ENCODE peak calls at places on chromosomes 16 and 17, in nine cellular contexts. One of them, this sample, is unnamed.

GRCh38 chr16:68065716-68066305 is 19.4 kb upstream of the NFATC3 start:
- DNase-seq in cardiac fibroblast: peak
- DNase-seq in lower leg skin: no peak
- DNase-seq in neural progenitor cell: no peak
- DNase-seq in choroid plexus epithelial cell: peak
- DNase-seq in heart right ventricle: no peak
- DNase-seq in colonic mucosa: no peak
- DNase-seq in AG04450: no peak
- DNase-seq in foreskin fibroblast: peak
- DNase-seq in this sample: no peak

GRCh38 chr16:68642047-68642435 is 3.1 kb upstream of the CDH3 start:
- DNase-seq in colonic mucosa: no peak
- DNase-seq in heart right ventricle: no peak
- DNase-seq in AG04450: no peak
- DNase-seq in cardiac fibroblast: no peak
- DNase-seq in choroid plexus epithelial cell: no peak
- DNase-seq in lower leg skin: no peak
- DNase-seq in foreskin fibroblast: no peak
- DNase-seq in neural progenitor cell: no peak
- DNase-seq in this sample: no peak

GRCh38 chr17:65749479-65749878 is 188.0 kb upstream of the AXIN2 start:
- DNase-seq in heart right ventricle: no peak
- DNase-seq in foreskin fibroblast: peak
- DNase-seq in AG04450: no peak
- DNase-seq in lower leg skin: no peak
- DNase-seq in neural progenitor cell: no peak
- DNase-seq in cardiac fibroblast: peak
- DNase-seq in colonic mucosa: no peak
- DNase-seq in choroid plexus epithelial cell: peak
- DNase-seq in this sample: peak

GRCh38 chr17:28750178-28751047 is 6.6 kb downstream of the TRAF4 start:
- DNase-seq in colonic mucosa: peak
- DNase-seq in choroid plexus epithelial cell: peak
- DNase-seq in foreskin fibroblast: peak
- DNase-seq in cardiac fibroblast: peak
- DNase-seq in AG04450: peak
- DNase-seq in lower leg skin: peak
- DNase-seq in heart right ventricle: peak
- DNase-seq in neural progenitor cell: peak
- DNase-seq in this sample: peak

GRCh38 chr17:80422981-80423380 is 8.0 kb downstream of the ENDOV start:
- DNase-seq in AG04450: no peak
- DNase-seq in foreskin fibroblast: no peak
- DNase-seq in colonic mucosa: no peak
- DNase-seq in neural progenitor cell: no peak
- DNase-seq in cardiac fibroblast: no peak
- DNase-seq in heart right ventricle: peak
- DNase-seq in lower leg skin: no peak
- DNase-seq in choroid plexus epithelial cell: no peak
- DNase-seq in this sample: no peak

GRCh38 chr17:17561408-17562144 is 29.9 kb downstream of the PEMT start:
- DNase-seq in cardiac fibroblast: no peak
- DNase-seq in foreskin fibroblast: no peak
- DNase-seq in choroid plexus epithelial cell: no peak
- DNase-seq in colonic mucosa: peak
- DNase-seq in heart right ventricle: peak
- DNase-seq in neural progenitor cell: no peak
- DNase-seq in lower leg skin: peak
- DNase-seq in AG04450: no peak
- DNase-seq in this sample: no peak

GRCh38 chr16:48897698-48898205 is 287.8 kb upstream of the N4BP1 start:
- DNase-seq in heart right ventricle: no peak
- DNase-seq in colonic mucosa: no peak
- DNase-seq in neural progenitor cell: no peak
- DNase-seq in AG04450: no peak
- DNase-seq in cardiac fibroblast: no peak
- DNase-seq in foreskin fibroblast: no peak
- DNase-seq in lower leg skin: no peak
- DNase-seq in choroid plexus epithelial cell: no peak
- DNase-seq in this sample: no peak

GRCh38 chr16:67910162-67910561 is 17.1 kb downstream of the PSKH1 start:
- DNase-seq in foreskin fibroblast: peak
- DNase-seq in AG04450: peak
- DNase-seq in heart right ventricle: no peak
- DNase-seq in lower leg skin: no peak
- DNase-seq in choroid plexus epithelial cell: peak
- DNase-seq in colonic mucosa: no peak
- DNase-seq in cardiac fibroblast: peak
- DNase-seq in neural progenitor cell: no peak
- DNase-seq in this sample: peak

GRCh38 chr17:1485748-1486376 is 6.6 kb downstream of the MYO1C start:
- DNase-seq in foreskin fibroblast: peak
- DNase-seq in cardiac fibroblast: peak
- DNase-seq in heart right ventricle: peak
- DNase-seq in choroid plexus epithelial cell: peak
- DNase-seq in neural progenitor cell: peak
- DNase-seq in lower leg skin: no peak
- DNase-seq in colonic mucosa: peak
- DNase-seq in AG04450: no peak
- DNase-seq in this sample: no peak

GRCh38 chr17:59893617-59894100 is 738 bp downstream of the RPS6KB1 start:
- DNase-seq in AG04450: no peak
- DNase-seq in cardiac fibroblast: peak
- DNase-seq in neural progenitor cell: peak
- DNase-seq in foreskin fibroblast: no peak
- DNase-seq in choroid plexus epithelial cell: peak
- DNase-seq in colonic mucosa: peak
- DNase-seq in lower leg skin: no peak
- DNase-seq in heart right ventricle: no peak
- DNase-seq in this sample: peak

GRCh38 chr16:67676516-67676915 is 9.9 kb downstream of the C16orf86 start:
- DNase-seq in lower leg skin: no peak
- DNase-seq in cardiac fibroblast: no peak
- DNase-seq in heart right ventricle: no peak
- DNase-seq in choroid plexus epithelial cell: no peak
- DNase-seq in colonic mucosa: no peak
- DNase-seq in foreskin fibroblast: no peak
- DNase-seq in neural progenitor cell: no peak
- DNase-seq in AG04450: no peak
- DNase-seq in this sample: no peak

GRCh38 chr16:85777583-85778310 is 21.6 kb downstream of the EMC8 start:
- DNase-seq in lower leg skin: no peak
- DNase-seq in heart right ventricle: no peak
- DNase-seq in foreskin fibroblast: peak
- DNase-seq in AG04450: no peak
- DNase-seq in choroid plexus epithelial cell: no peak
- DNase-seq in cardiac fibroblast: no peak
- DNase-seq in colonic mucosa: no peak
- DNase-seq in neural progenitor cell: no peak
- DNase-seq in this sample: no peak

GRCh38 chr17:8076502-8077266 is 10.8 kb downstream of the ALOX12B start:
- DNase-seq in foreskin fibroblast: no peak
- DNase-seq in AG04450: no peak
- DNase-seq in lower leg skin: no peak
- DNase-seq in heart right ventricle: no peak
- DNase-seq in cardiac fibroblast: no peak
- DNase-seq in choroid plexus epithelial cell: no peak
- DNase-seq in neural progenitor cell: no peak
- DNase-seq in colonic mucosa: no peak
- DNase-seq in this sample: no peak

GRCh38 chr17:2955931-2956582 is 107.3 kb downstream of the OR1D5 start:
- DNase-seq in heart right ventricle: no peak
- DNase-seq in AG04450: no peak
- DNase-seq in colonic mucosa: no peak
- DNase-seq in cardiac fibroblast: no peak
- DNase-seq in foreskin fibroblast: no peak
- DNase-seq in neural progenitor cell: no peak
- DNase-seq in choroid plexus epithelial cell: no peak
- DNase-seq in lower leg skin: no peak
- DNase-seq in this sample: no peak

GRCh38 chr17:19407601-19408380 is 3.2 kb upstream of the RNF112 start:
- DNase-seq in foreskin fibroblast: no peak
- DNase-seq in AG04450: no peak
- DNase-seq in cardiac fibroblast: no peak
- DNase-seq in heart right ventricle: no peak
- DNase-seq in colonic mucosa: no peak
- DNase-seq in neural progenitor cell: no peak
- DNase-seq in lower leg skin: no peak
- DNase-seq in choroid plexus epithelial cell: no peak
- DNase-seq in this sample: no peak

GRCh38 chr16:81665588-81665987 is 113.5 kb upstream of the PLCG2 start:
- DNase-seq in neural progenitor cell: no peak
- DNase-seq in lower leg skin: no peak
- DNase-seq in heart right ventricle: no peak
- DNase-seq in foreskin fibroblast: no peak
- DNase-seq in colonic mucosa: no peak
- DNase-seq in AG04450: no peak
- DNase-seq in choroid plexus epithelial cell: no peak
- DNase-seq in cardiac fibroblast: no peak
- DNase-seq in this sample: no peak

GRCh38 chr16:5852151-5852550 is 754.6 kb upstream of the EEF2KMT start:
- DNase-seq in AG04450: no peak
- DNase-seq in heart right ventricle: no peak
- DNase-seq in choroid plexus epithelial cell: no peak
- DNase-seq in cardiac fibroblast: no peak
- DNase-seq in lower leg skin: no peak
- DNase-seq in foreskin fibroblast: no peak
- DNase-seq in neural progenitor cell: no peak
- DNase-seq in colonic mucosa: no peak
- DNase-seq in this sample: no peak

GRCh38 chr16:75312875-75313274 is 61.5 kb upstream of the BCAR1 start:
- DNase-seq in colonic mucosa: no peak
- DNase-seq in heart right ventricle: no peak
- DNase-seq in choroid plexus epithelial cell: no peak
- DNase-seq in neural progenitor cell: peak
- DNase-seq in AG04450: no peak
- DNase-seq in cardiac fibroblast: no peak
- DNase-seq in foreskin fibroblast: no peak
- DNase-seq in lower leg skin: no peak
- DNase-seq in this sample: no peak

GRCh38 chr16:11583889-11584565 is 2.7 kb downstream of the LITAF start:
- DNase-seq in colonic mucosa: peak
- DNase-seq in heart right ventricle: no peak
- DNase-seq in cardiac fibroblast: no peak
- DNase-seq in foreskin fibroblast: no peak
- DNase-seq in neural progenitor cell: no peak
- DNase-seq in AG04450: no peak
- DNase-seq in lower leg skin: no peak
- DNase-seq in choroid plexus epithelial cell: no peak
- DNase-seq in this sample: no peak
- H3K4me3 ChIP-seq in colonic mucosa: peak
- H3K4me3 ChIP-seq in heart right ventricle: peak
- H3K4me3 ChIP-seq in cardiac fibroblast: no peak
- H3K4me3 ChIP-seq in foreskin fibroblast: peak
- H3K4me3 ChIP-seq in neural progenitor cell: no peak
- H3K4me3 ChIP-seq in AG04450: peak
- H3K4me3 ChIP-seq in lower leg skin: no peak
- H3K4me3 ChIP-seq in choroid plexus epithelial cell: peak
- H3K4me3 ChIP-seq in this sample: no peak

GRCh38 chr16:22255335-22255734 is 41.9 kb upstream of the POLR3E start:
- DNase-seq in foreskin fibroblast: no peak
- DNase-seq in AG04450: no peak
- DNase-seq in heart right ventricle: no peak
- DNase-seq in neural progenitor cell: no peak
- DNase-seq in lower leg skin: no peak
- DNase-seq in choroid plexus epithelial cell: no peak
- DNase-seq in cardiac fibroblast: no peak
- DNase-seq in colonic mucosa: no peak
- DNase-seq in this sample: no peak
- H3K4me3 ChIP-seq in foreskin fibroblast: no peak
- H3K4me3 ChIP-seq in AG04450: no peak
- H3K4me3 ChIP-seq in heart right ventricle: no peak
- H3K4me3 ChIP-seq in neural progenitor cell: no peak
- H3K4me3 ChIP-seq in lower leg skin: no peak
- H3K4me3 ChIP-seq in choroid plexus epithelial cell: no peak
- H3K4me3 ChIP-seq in cardiac fibroblast: no peak
- H3K4me3 ChIP-seq in colonic mucosa: no peak
- H3K4me3 ChIP-seq in this sample: no peak

GRCh38 chr17:67491009-67491677 is 114.1 kb downstream of the PITPNC1 start:
- DNase-seq in neural progenitor cell: peak
- DNase-seq in foreskin fibroblast: peak
- DNase-seq in heart right ventricle: peak
- DNase-seq in colonic mucosa: peak
- DNase-seq in choroid plexus epithelial cell: peak
- DNase-seq in AG04450: peak
- DNase-seq in cardiac fibroblast: peak
- DNase-seq in lower leg skin: peak
- DNase-seq in this sample: peak
- H3K4me3 ChIP-seq in neural progenitor cell: no peak
- H3K4me3 ChIP-seq in foreskin fibroblast: peak
- H3K4me3 ChIP-seq in heart right ventricle: peak
- H3K4me3 ChIP-seq in colonic mucosa: no peak
- H3K4me3 ChIP-seq in choroid plexus epithelial cell: peak
- H3K4me3 ChIP-seq in AG04450: peak
- H3K4me3 ChIP-seq in cardiac fibroblast: peak
- H3K4me3 ChIP-seq in lower leg skin: no peak
- H3K4me3 ChIP-seq in this sample: peak

GRCh38 chr17:81959362-81960129 is 1.4 kb downstream of the NOTUM start:
- DNase-seq in heart right ventricle: peak
- DNase-seq in cardiac fibroblast: peak
- DNase-seq in AG04450: no peak
- DNase-seq in neural progenitor cell: peak
- DNase-seq in choroid plexus epithelial cell: peak
- DNase-seq in lower leg skin: peak
- DNase-seq in colonic mucosa: peak
- DNase-seq in foreskin fibroblast: peak
- DNase-seq in this sample: no peak

GRCh38 chr17:81960130-81960958 is 643 bp downstream of the NOTUM start:
- DNase-seq in colonic mucosa: no peak
- DNase-seq in foreskin fibroblast: no peak
- DNase-seq in AG04450: no peak
- DNase-seq in heart right ventricle: no peak
- DNase-seq in neural progenitor cell: peak
- DNase-seq in cardiac fibroblast: no peak
- DNase-seq in choroid plexus epithelial cell: no peak
- DNase-seq in lower leg skin: no peak
- DNase-seq in this sample: no peak

GRCh38 chr17:81962499-81963441 is 1.8 kb upstream of the NOTUM start:
- DNase-seq in choroid plexus epithelial cell: no peak
- DNase-seq in lower leg skin: no peak
- DNase-seq in cardiac fibroblast: no peak
- DNase-seq in neural progenitor cell: peak
- DNase-seq in heart right ventricle: no peak
- DNase-seq in AG04450: no peak
- DNase-seq in colonic mucosa: no peak
- DNase-seq in foreskin fibroblast: no peak
- DNase-seq in this sample: no peak

GRCh38 chr17:81961554-81962498 is 839 bp upstream of the NOTUM start:
- DNase-seq in lower leg skin: no peak
- DNase-seq in foreskin fibroblast: no peak
- DNase-seq in neural progenitor cell: peak
- DNase-seq in colonic mucosa: no peak
- DNase-seq in cardiac fibroblast: no peak
- DNase-seq in AG04450: no peak
- DNase-seq in heart right ventricle: no peak
- DNase-seq in choroid plexus epithelial cell: no peak
- DNase-seq in this sample: no peak

DNA sequence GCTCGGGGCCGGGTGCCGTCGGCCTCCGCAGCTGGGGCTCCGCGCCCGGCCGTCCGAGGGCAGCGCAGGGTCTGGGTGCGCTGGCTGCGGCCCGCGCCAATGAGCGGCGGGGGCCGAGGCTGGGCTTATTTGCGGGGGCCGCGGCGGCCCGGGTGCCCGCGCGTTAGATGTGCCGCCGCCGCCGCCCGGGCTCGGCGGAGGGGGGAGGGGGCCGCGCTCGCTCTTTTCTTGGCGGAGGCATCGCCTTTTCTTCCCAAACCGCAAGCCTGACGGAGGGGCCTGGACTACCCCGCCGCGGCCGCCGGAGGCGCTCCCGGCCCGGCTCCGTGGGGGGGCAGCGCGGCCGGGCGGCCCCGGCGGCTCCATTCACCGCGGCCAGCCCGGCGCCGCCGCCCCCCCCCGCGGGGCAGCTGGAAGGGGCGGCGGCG is at the start of gene NOTUM:
- DNase-seq in AG04450: no peak
- DNase-seq in heart right ventricle: no peak
- DNase-seq in choroid plexus epithelial cell: peak
- DNase-seq in foreskin fibroblast: no peak
- DNase-seq in lower leg skin: no peak
- DNase-seq in colonic mucosa: no peak
- DNase-seq in neural progenitor cell: peak
- DNase-seq in cardiac fibroblast: peak
- DNase-seq in this sample: no peak
- H3K4me3 ChIP-seq in AG04450: peak
- H3K4me3 ChIP-seq in heart right ventricle: peak
- H3K4me3 ChIP-seq in choroid plexus epithelial cell: no peak
- H3K4me3 ChIP-seq in foreskin fibroblast: no peak
- H3K4me3 ChIP-seq in lower leg skin: no peak
- H3K4me3 ChIP-seq in colonic mucosa: peak
- H3K4me3 ChIP-seq in neural progenitor cell: peak
- H3K4me3 ChIP-seq in cardiac fibroblast: no peak
- H3K4me3 ChIP-seq in this sample: peak

This sample was measured in skeletal muscle cell.